ENCODE peak calls at places on chromosomes 7 and 10, in ten cellular contexts. U is spleen; D is CD4-positive, alpha-beta T cell; G is transverse colon; X is astrocyte; I is MM.1S; S is upper lobe of right lung; V is uterus; F is fibroblast of lung; P is left ventricle myocardium inferior. H is an unnamed sample.
A peak's percentile ranks its signal among the peaks of the same experiment; 100 is the strongest.

GRCh38 chr7:6154542-6155404 is 117.7 kb downstream of the CYTH3 start:
- DNase-seq in U (no peak), D (no peak), G (no peak), P (no peak), I (no peak), X (no peak), V (no peak), F (no peak), S (no peak), H (no peak)

GRCh38 chr10:11260136-11260535 is 242.5 kb downstream of the CELF2 start:
- DNase-seq in P (no peak), U (no peak), G (no peak), X (no peak), V (no peak), S (no peak), F (no peak), D (no peak), I (peak; percentile 49), H (no peak)

GRCh38 chr10:42941245-42941644 is 135.6 kb upstream of the RET start:
- DNase-seq in V (no peak), G (no peak), S (peak; percentile 44), F (no peak), U (peak; percentile 52), X (no peak), I (no peak), D (no peak), P (no peak), H (no peak)

GRCh38 chr10:3570855-3571266 is 214.1 kb downstream of the KLF6 start:
- DNase-seq in G (no peak), U (no peak), V (no peak), F (peak; percentile 11), X (peak; percentile 3), I (no peak), S (no peak), P (peak; percentile 54), D (no peak), H (no peak)

GRCh38 chr10:9895406-9895805 is 1122.3 kb upstream of the CELF2 start:
- DNase-seq in X (no peak), F (no peak), D (no peak), S (no peak), I (no peak), U (no peak), P (no peak), G (no peak), V (no peak), H (no peak)

GRCh38 chr10:112475565-112476233 is 28.7 kb downstream of the VTI1A start:
- DNase-seq in D (no peak), U (no peak), V (no peak), X (no peak), G (no peak), I (peak; percentile 37), S (no peak), F (peak; percentile 44), P (no peak), H (no peak)

GRCh38 chr10:16787361-16787791 is 29.8 kb downstream of the RSU1 start:
- DNase-seq in D (peak; percentile 65), U (no peak), I (no peak), F (no peak), G (no peak), P (no peak), V (no peak), X (no peak), S (no peak), H (no peak)

GRCh38 chr10:33664070-33664469 is 329.6 kb upstream of the NRP1 start:
- DNase-seq in S (no peak), V (no peak), I (no peak), D (no peak), P (no peak), U (no peak), X (no peak), G (no peak), F (no peak), H (no peak)

GRCh38 chr10:106571216-106571954 is 593.1 kb downstream of the SORCS1 start:
- DNase-seq in S (no peak), V (no peak), X (peak; percentile 18), G (no peak), D (no peak), F (peak; percentile 62), I (no peak), U (no peak), P (no peak), H (peak; percentile 3)
- TF ChIP-seq CTCF in S (peak; percentile 31), V (no peak), X (peak; percentile 71), G (peak; percentile 26), D (no peak), F (peak; percentile 54), I (peak; percentile 26), U (no peak), P (peak; percentile 60), H (peak; percentile 18)

GRCh38 chr7:910441-910861 is 34.1 kb downstream of the GET4 start:
- DNase-seq in U (no peak), I (no peak), P (no peak), F (no peak), X (no peak), D (no peak), G (no peak), V (no peak), S (no peak), H (no peak)

GRCh38 chr7:910931-911431 is 34.6 kb downstream of the GET4 start:
- DNase-seq in F (no peak), S (no peak), U (no peak), I (no peak), D (no peak), X (no peak), G (no peak), P (no peak), V (no peak), H (no peak)

GRCh38 chr7:907158-907980 is 31.0 kb downstream of the GET4 start:
- DNase-seq in I (no peak), X (no peak), V (no peak), G (peak; percentile 40), S (no peak), F (no peak), U (no peak), D (no peak), P (no peak), H (no peak)

GRCh38 chr7:908159-908918 is 32.0 kb downstream of the GET4 start:
- DNase-seq in I (no peak), S (no peak), V (no peak), U (no peak), G (no peak), F (no peak), D (no peak), X (no peak), P (no peak), H (no peak)

GRCh38 chr7:909358-910329 is 33.3 kb downstream of the GET4 start:
- DNase-seq in V (no peak), U (peak; percentile 92), D (no peak), G (peak; percentile 75), P (peak; percentile 77), F (peak; percentile 39), X (no peak), S (peak; percentile 88), I (no peak), H (no peak)
- H3K27me3 ChIP-seq in V (no peaks in the 10 kb centered on the region), U (no peaks in the 10 kb centered on the region), D (no peaks in the 10 kb centered on the region), G (no peaks in the 10 kb centered on the region), P (peaks cover 3% of the 10 kb centered on the region), F (peaks cover 5% of the 10 kb centered on the region), X (peaks cover 2% of the 10 kb centered on the region), S (no peaks in the 10 kb centered on the region), I (peaks cover 11% of the 10 kb centered on the region), H (no peaks in the 10 kb centered on the region)

GRCh38 chr10:84204610-84205009 is 10.3 kb downstream of the CDHR1 start:
- DNase-seq in F (no peak), G (no peak), I (no peak), U (peak; percentile 53), X (no peak), P (no peak), V (no peak), D (no peak), S (no peak), H (no peak)

GRCh38 chr10:84205853-84206513 is 11.6 kb downstream of the CDHR1 start:
- DNase-seq in S (peak; percentile 15), P (no peak), U (no peak), G (no peak), D (no peak), F (no peak), V (no peak), I (no peak), X (no peak), H (no peak)

GRCh38 chr10:84202349-84202748 is 8.0 kb downstream of the CDHR1 start:
- DNase-seq in P (no peak), G (peak; percentile 5), F (no peak), X (no peak), D (no peak), S (no peak), U (peak; percentile 60), V (no peak), I (no peak), H (no peak)

GRCh38 chr10:84205049-84205852 is 10.9 kb downstream of the CDHR1 start:
- DNase-seq in X (no peak), G (peak; percentile 81), P (peak; percentile 49), V (no peak), I (peak; percentile 51), U (peak; percentile 88), S (no peak), D (peak; percentile 50), F (peak; percentile 22), H (peak; percentile 70)

GRCh38 chr10:84204122-84204521 is 9.8 kb downstream of the CDHR1 start:
- DNase-seq in U (peak; percentile 61), P (no peak), S (no peak), X (no peak), D (no peak), I (no peak), F (no peak), G (no peak), V (no peak), H (no peak)
- TF ChIP-seq CTCF in U (peak; percentile 14), P (peak; percentile 22), S (peak; percentile 21), X (peak; percentile 5), D (no peak), I (peak; percentile 45), F (no peak), G (peak; percentile 40), V (no peak), H (peak; percentile 25)

GRCh38 chr10:46264737-46265368 is 21.9 kb upstream of the ANTXRL start:
- DNase-seq in I (no peak), F (no peak), D (no peak), S (no peak), G (no peak), P (no peak), V (no peak), U (peak; percentile 61), X (no peak), H (no peak)

GRCh38 chr10:46268076-46268881 is 18.5 kb upstream of the ANTXRL start:
- DNase-seq in S (no peak), F (no peak), V (no peak), G (peak; percentile 29), X (no peak), P (no peak), I (no peak), U (peak; percentile 87), D (peak; percentile 57), H (no peak)

GRCh38 chr10:46267132-46267985 is 19.4 kb upstream of the ANTXRL start:
- DNase-seq in U (no peak), D (no peak), S (no peak), F (no peak), V (no peak), X (no peak), G (no peak), I (no peak), P (no peak), H (no peak)

GRCh38 chr10:46265981-46266505 is 20.8 kb upstream of the ANTXRL start:
- DNase-seq in I (no peak), S (no peak), U (peak; percentile 76), X (no peak), G (no peak), D (no peak), F (no peak), V (no peak), P (no peak), H (no peak)

DNA sequence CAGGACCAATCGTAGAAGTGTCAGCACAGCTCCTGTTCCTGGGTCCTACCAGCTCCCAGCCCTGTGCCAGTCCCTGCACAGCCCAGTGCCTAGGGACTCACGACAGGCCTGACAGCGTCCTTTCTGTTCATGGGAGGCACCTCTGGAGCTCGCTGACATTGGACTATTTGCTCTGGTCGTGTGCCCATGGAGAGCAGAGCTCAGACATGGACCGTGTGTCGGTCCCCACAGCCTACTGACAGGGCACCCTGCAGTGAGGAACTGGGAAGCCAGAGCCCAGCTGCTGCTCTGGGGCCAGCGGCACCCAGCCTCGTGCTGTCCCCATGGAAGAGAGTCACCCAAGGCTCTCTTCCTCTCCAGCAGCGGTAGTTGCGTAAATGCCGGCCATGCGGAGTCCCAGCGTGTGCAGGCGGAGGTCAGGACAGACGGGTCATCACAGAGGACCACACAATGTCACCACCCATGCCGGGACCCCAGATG is 20.3 kb upstream of the ANTXRL start:
- DNase-seq in S (no peak), U (peak; percentile 81), P (no peak), V (no peak), F (no peak), I (no peak), D (no peak), G (no peak), X (no peak), H (no peak)
- H3K27me3 ChIP-seq in S (no peaks in the 10 kb centered on the region), U (no peaks in the 10 kb centered on the region), P (no peaks in the 10 kb centered on the region), V (no peaks in the 10 kb centered on the region), F (no peaks in the 10 kb centered on the region), I (no peaks in the 10 kb centered on the region), D (no peaks in the 10 kb centered on the region), G (no peaks in the 10 kb centered on the region), X (peaks cover 2% of the 10 kb centered on the region), H (no peaks in the 10 kb centered on the region)

H was measured in Caco-2.